ENCODE peak calls at places on chromosomes 7 and 10, in ten cellular contexts. One of them, this sample, is unnamed.

GRCh38 chr7:115208710-115209540 is 287.0 kb downstream of the MDFIC start:
- DNase-seq in adrenal gland: no peak
- DNase-seq in HCT116: no peak
- DNase-seq in esophagus squamous epithelium: no peak
- DNase-seq in suprapubic skin: no peak
- DNase-seq in ovary: no peak
- DNase-seq in prostate gland: no peak
- DNase-seq in transverse colon: no peak
- DNase-seq in esophagus muscularis mucosa: no peak
- DNase-seq in A549: no peak
- DNase-seq in this sample: no peak

GRCh38 chr7:50531401-50531906 is 33.8 kb downstream of the DDC start:
- DNase-seq in suprapubic skin: no peak
- DNase-seq in esophagus squamous epithelium: no peak
- DNase-seq in transverse colon: no peak
- DNase-seq in prostate gland: no peak
- DNase-seq in adrenal gland: peak; percentile 33
- DNase-seq in esophagus muscularis mucosa: peak; percentile 64
- DNase-seq in A549: peak; percentile 52
- DNase-seq in ovary: no peak
- DNase-seq in HCT116: peak; percentile 73
- DNase-seq in this sample: no peak

GRCh38 chr7:56079450-56080185 is 13.1 kb downstream of the PHKG1 start:
- DNase-seq in HCT116: no peak
- DNase-seq in esophagus muscularis mucosa: peak; percentile 93
- DNase-seq in prostate gland: peak; percentile 81
- DNase-seq in A549: peak; percentile 40
- DNase-seq in transverse colon: peak; percentile 63
- DNase-seq in esophagus squamous epithelium: no peak
- DNase-seq in suprapubic skin: peak; percentile 87
- DNase-seq in adrenal gland: peak; percentile 85
- DNase-seq in ovary: peak; percentile 78
- DNase-seq in this sample: peak; percentile 54

GRCh38 chr10:133276435-133277201 is at the start of gene ADAM8:
- DNase-seq in HCT116: no peak
- DNase-seq in transverse colon: peak; percentile 63
- DNase-seq in suprapubic skin: peak; percentile 59
- DNase-seq in esophagus muscularis mucosa: no peak
- DNase-seq in prostate gland: no peak
- DNase-seq in ovary: no peak
- DNase-seq in esophagus squamous epithelium: no peak
- DNase-seq in A549: no peak
- DNase-seq in adrenal gland: no peak
- DNase-seq in this sample: no peak

GRCh38 chr10:84232376-84232775 is 7.0 kb upstream of the LRIT2 start:
- DNase-seq in HCT116: no peak
- DNase-seq in esophagus muscularis mucosa: no peak
- DNase-seq in adrenal gland: no peak
- DNase-seq in esophagus squamous epithelium: no peak
- DNase-seq in ovary: no peak
- DNase-seq in suprapubic skin: no peak
- DNase-seq in prostate gland: no peak
- DNase-seq in transverse colon: no peak
- DNase-seq in A549: no peak
- DNase-seq in this sample: no peak

GRCh38 chr10:102778781-102779180 is 35.0 kb downstream of the WBP1L start:
- DNase-seq in transverse colon: no peak
- DNase-seq in A549: no peak
- DNase-seq in ovary: no peak
- DNase-seq in adrenal gland: no peak
- DNase-seq in esophagus squamous epithelium: no peak
- DNase-seq in prostate gland: no peak
- DNase-seq in esophagus muscularis mucosa: no peak
- DNase-seq in HCT116: no peak
- DNase-seq in suprapubic skin: no peak
- DNase-seq in this sample: no peak

GRCh38 chr10:61389887-61390286 is 63.3 kb downstream of the TMEM26 start:
- DNase-seq in prostate gland: no peak
- DNase-seq in A549: no peak
- DNase-seq in ovary: no peak
- DNase-seq in transverse colon: no peak
- DNase-seq in suprapubic skin: no peak
- DNase-seq in adrenal gland: no peak
- DNase-seq in esophagus squamous epithelium: no peak
- DNase-seq in HCT116: no peak
- DNase-seq in esophagus muscularis mucosa: no peak
- DNase-seq in this sample: no peak

GRCh38 chr10:12387561-12388210 is 38.3 kb downstream of the CAMK1D start:
- DNase-seq in HCT116: no peak
- DNase-seq in ovary: no peak
- DNase-seq in adrenal gland: no peak
- DNase-seq in A549: no peak
- DNase-seq in prostate gland: no peak
- DNase-seq in esophagus muscularis mucosa: no peak
- DNase-seq in esophagus squamous epithelium: no peak
- DNase-seq in suprapubic skin: no peak
- DNase-seq in transverse colon: no peak
- DNase-seq in this sample: no peak

GRCh38 chr7:94580601-94581000 is 71.0 kb downstream of the CASD1 start:
- DNase-seq in prostate gland: no peak
- DNase-seq in adrenal gland: no peak
- DNase-seq in transverse colon: no peak
- DNase-seq in A549: peak; percentile 85
- DNase-seq in esophagus muscularis mucosa: no peak
- DNase-seq in HCT116: no peak
- DNase-seq in ovary: no peak
- DNase-seq in esophagus squamous epithelium: no peak
- DNase-seq in suprapubic skin: no peak
- DNase-seq in this sample: no peak

DNA sequence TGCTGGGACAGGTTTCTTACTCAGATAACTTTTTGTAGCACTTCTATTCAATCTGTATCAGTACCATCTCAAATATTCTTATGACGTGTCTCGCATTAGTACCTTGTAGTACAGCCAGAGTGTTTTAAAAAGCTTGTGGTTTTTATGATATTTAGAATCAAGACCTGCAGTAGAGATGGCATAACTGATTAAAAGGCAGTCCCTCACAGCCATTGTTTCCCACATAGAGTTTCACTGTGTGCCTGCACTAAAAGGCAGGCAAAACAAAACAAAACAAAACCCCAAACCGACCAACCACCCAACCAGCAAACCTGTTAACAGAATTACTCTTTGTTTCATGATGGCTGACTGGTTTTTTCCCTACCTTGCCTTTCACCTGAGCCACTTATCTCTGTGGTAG is 221.3 kb upstream of the DGKB start:
- DNase-seq in transverse colon: no peak
- DNase-seq in prostate gland: no peak
- DNase-seq in ovary: no peak
- DNase-seq in esophagus squamous epithelium: no peak
- DNase-seq in A549: no peak
- DNase-seq in adrenal gland: no peak
- DNase-seq in suprapubic skin: no peak
- DNase-seq in esophagus muscularis mucosa: no peak
- DNase-seq in HCT116: no peak
- DNase-seq in this sample: no peak
- TF ChIP-seq POLR2A in transverse colon: no peak
- TF ChIP-seq POLR2A in prostate gland: no peak
- TF ChIP-seq POLR2A in ovary: no peak
- TF ChIP-seq POLR2A in esophagus squamous epithelium: no peak
- TF ChIP-seq POLR2A in A549: no peak
- TF ChIP-seq POLR2A in adrenal gland: no peak
- TF ChIP-seq POLR2A in suprapubic skin: no peak
- TF ChIP-seq POLR2A in esophagus muscularis mucosa: no peak
- TF ChIP-seq POLR2A in HCT116: no peak
- TF ChIP-seq POLR2A in this sample: no peak

DNA sequence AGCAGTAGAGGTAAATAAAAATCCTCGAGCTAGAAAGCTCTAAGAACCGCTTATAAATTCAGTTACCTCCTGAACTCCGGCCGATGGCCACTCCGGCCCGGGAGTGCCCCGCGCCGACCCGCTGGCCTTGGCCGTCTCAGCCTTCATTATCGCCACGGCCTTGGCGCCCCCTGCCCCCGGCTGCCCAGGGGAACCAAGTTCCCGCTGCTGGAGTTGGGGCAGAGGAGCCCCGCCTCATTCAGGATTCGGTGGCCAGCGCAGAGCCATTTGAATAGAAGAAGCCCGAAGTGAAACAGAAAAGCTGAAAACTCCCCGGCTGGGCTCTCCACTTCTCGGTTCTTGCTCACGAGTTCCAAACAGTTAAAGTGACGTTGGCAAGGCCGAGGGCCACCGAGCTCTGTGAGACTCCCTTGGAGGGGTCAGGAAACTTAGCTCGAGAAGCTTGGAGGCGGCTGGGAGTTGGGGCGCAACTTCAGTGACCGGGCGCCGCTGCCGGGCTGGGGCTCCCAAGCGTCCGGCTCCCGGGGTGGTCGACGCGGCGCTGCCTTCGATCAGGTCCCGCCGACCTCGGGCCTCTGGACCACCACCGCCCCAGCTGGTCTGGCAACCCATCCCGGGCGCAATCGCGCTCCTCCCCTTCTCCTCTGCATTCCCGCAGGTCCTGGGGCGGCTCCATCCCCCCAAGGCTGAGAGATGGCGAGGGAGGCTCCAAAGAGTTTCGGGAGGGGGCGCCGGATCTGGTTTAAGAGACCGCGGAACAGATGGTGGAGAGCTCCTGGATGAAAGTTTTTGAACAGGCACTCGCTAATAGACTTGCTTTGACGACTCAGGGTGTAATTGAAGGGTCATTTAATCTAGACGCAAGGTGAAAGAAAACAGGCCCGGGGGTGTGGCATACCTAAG is 5.8 kb upstream of the FEZF1 start:
- DNase-seq in transverse colon: no peak
- DNase-seq in esophagus muscularis mucosa: no peak
- DNase-seq in prostate gland: no peak
- DNase-seq in suprapubic skin: no peak
- DNase-seq in adrenal gland: peak; percentile 14
- DNase-seq in A549: no peak
- DNase-seq in ovary: no peak
- DNase-seq in HCT116: no peak
- DNase-seq in esophagus squamous epithelium: no peak
- DNase-seq in this sample: no peak
- H3K4me3 ChIP-seq in transverse colon: peak overlapping the region; percentile 48
- H3K4me3 ChIP-seq in esophagus muscularis mucosa: peak overlapping the region; percentile 50
- H3K4me3 ChIP-seq in prostate gland: peak overlapping the region; percentile 12
- H3K4me3 ChIP-seq in suprapubic skin: peak overlapping the region; percentile 46
- H3K4me3 ChIP-seq in adrenal gland: no peak overlapping the region
- H3K4me3 ChIP-seq in A549: peak overlapping the region; percentile 32
- H3K4me3 ChIP-seq in ovary: peak overlapping the region; percentile 36
- H3K4me3 ChIP-seq in HCT116: no peak overlapping the region
- H3K4me3 ChIP-seq in esophagus squamous epithelium: peak overlapping the region; percentile 44
- H3K4me3 ChIP-seq in this sample: no peak overlapping the region

DNA sequence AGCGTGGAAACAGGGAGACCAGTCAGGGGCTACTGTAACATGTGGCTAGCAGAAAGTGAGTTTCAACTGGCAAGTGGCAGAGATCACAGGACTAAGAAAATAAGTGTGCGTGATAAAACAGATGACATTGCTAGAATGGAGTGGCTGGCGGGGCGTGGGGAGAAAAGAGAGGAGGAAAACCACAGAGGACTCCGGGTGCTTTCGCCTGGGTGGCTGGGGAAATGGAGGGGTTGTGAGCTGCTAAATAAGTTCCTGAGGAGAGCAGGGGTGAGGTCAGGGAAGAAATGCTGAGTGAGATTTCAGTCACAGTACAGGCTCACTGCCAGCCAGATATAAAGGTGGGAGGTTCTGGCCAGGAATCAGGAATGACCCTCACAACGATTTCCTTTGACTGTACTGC is 166.9 kb downstream of the MYOF start:
- DNase-seq in HCT116: no peak
- DNase-seq in esophagus squamous epithelium: no peak
- DNase-seq in prostate gland: no peak
- DNase-seq in suprapubic skin: no peak
- DNase-seq in A549: no peak
- DNase-seq in adrenal gland: no peak
- DNase-seq in esophagus muscularis mucosa: no peak
- DNase-seq in transverse colon: no peak
- DNase-seq in ovary: no peak
- DNase-seq in this sample: no peak
- TF ChIP-seq CTCF in HCT116: no peak
- TF ChIP-seq CTCF in esophagus squamous epithelium: no peak
- TF ChIP-seq CTCF in prostate gland: no peak
- TF ChIP-seq CTCF in suprapubic skin: no peak
- TF ChIP-seq CTCF in A549: no peak
- TF ChIP-seq CTCF in adrenal gland: no peak
- TF ChIP-seq CTCF in esophagus muscularis mucosa: no peak
- TF ChIP-seq CTCF in transverse colon: no peak
- TF ChIP-seq CTCF in ovary: no peak
- TF ChIP-seq CTCF in this sample: no peak

GRCh38 chr7:129166745-129167144 is 21.7 kb upstream of the SMO start:
- DNase-seq in suprapubic skin: no peak
- DNase-seq in ovary: no peak
- DNase-seq in adrenal gland: no peak
- DNase-seq in A549: no peak
- DNase-seq in HCT116: no peak
- DNase-seq in esophagus muscularis mucosa: no peak
- DNase-seq in prostate gland: no peak
- DNase-seq in esophagus squamous epithelium: no peak
- DNase-seq in transverse colon: no peak
- DNase-seq in this sample: no peak

GRCh38 chr7:129170373-129171021 is 17.9 kb upstream of the SMO start:
- DNase-seq in transverse colon: no peak
- DNase-seq in ovary: no peak
- DNase-seq in A549: no peak
- DNase-seq in esophagus squamous epithelium: no peak
- DNase-seq in prostate gland: no peak
- DNase-seq in HCT116: no peak
- DNase-seq in esophagus muscularis mucosa: no peak
- DNase-seq in adrenal gland: no peak
- DNase-seq in suprapubic skin: no peak
- DNase-seq in this sample: no peak

GRCh38 chr7:129168219-129168991 is 20.0 kb upstream of the SMO start:
- DNase-seq in HCT116: no peak
- DNase-seq in prostate gland: peak; percentile 42
- DNase-seq in transverse colon: no peak
- DNase-seq in esophagus muscularis mucosa: no peak
- DNase-seq in adrenal gland: no peak
- DNase-seq in ovary: no peak
- DNase-seq in esophagus squamous epithelium: no peak
- DNase-seq in A549: no peak
- DNase-seq in suprapubic skin: no peak
- DNase-seq in this sample: no peak

GRCh38 chr7:129169705-129170319 is 18.6 kb upstream of the SMO start:
- DNase-seq in suprapubic skin: no peak
- DNase-seq in adrenal gland: no peak
- DNase-seq in ovary: no peak
- DNase-seq in A549: no peak
- DNase-seq in HCT116: no peak
- DNase-seq in esophagus muscularis mucosa: no peak
- DNase-seq in transverse colon: no peak
- DNase-seq in prostate gland: no peak
- DNase-seq in esophagus squamous epithelium: no peak
- DNase-seq in this sample: no peak

DNA sequence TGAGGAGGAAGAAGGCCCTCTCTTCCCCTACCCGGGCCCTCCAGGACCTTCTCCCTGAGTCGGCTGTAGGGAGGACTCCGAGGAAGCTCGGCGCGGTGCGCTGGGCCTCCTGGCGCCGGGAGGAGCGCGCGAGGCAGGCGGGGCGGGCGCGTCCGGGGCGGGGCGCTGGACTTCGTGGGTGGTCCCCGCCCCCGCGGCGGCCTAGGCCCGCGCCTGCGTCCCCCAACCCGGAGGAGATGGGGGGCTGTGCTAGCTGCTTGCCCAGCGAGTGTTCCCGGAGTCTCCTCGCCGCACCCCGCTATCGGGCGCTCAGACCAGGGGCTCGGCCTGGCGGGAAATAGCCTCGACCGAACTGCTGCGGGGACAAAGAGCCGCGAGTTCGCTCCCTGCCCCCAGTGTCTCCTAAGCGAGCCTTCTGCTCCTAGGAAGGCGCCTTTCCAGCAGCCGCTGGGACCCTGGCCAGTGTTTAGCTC is 19.2 kb upstream of the SMO start:
- DNase-seq in A549: no peak
- DNase-seq in esophagus squamous epithelium: no peak
- DNase-seq in suprapubic skin: no peak
- DNase-seq in esophagus muscularis mucosa: no peak
- DNase-seq in transverse colon: peak; percentile 53
- DNase-seq in HCT116: no peak
- DNase-seq in prostate gland: peak; percentile 41
- DNase-seq in adrenal gland: peak; percentile 32
- DNase-seq in ovary: peak; percentile 47
- DNase-seq in this sample: peak; percentile 89
- TF ChIP-seq POLR2A in A549: no peak
- TF ChIP-seq POLR2A in esophagus squamous epithelium: no peak
- TF ChIP-seq POLR2A in suprapubic skin: no peak
- TF ChIP-seq POLR2A in esophagus muscularis mucosa: no peak
- TF ChIP-seq POLR2A in transverse colon: no peak
- TF ChIP-seq POLR2A in HCT116: no peak
- TF ChIP-seq POLR2A in prostate gland: no peak
- TF ChIP-seq POLR2A in adrenal gland: no peak
- TF ChIP-seq POLR2A in ovary: no peak
- TF ChIP-seq POLR2A in this sample: no peak

This sample was measured in lower leg skin.